ENCODE peak calls at places on chromosomes 12 and 14, in seven cellular contexts. K is endothelial cell, R is gastrocnemius medialis, N is sigmoid colon, D is HL-60, E is fibroblast of pulmonary artery, M is upper lobe of right lung. Z is an unnamed sample.

GRCh38 chr14:23148596-23149249 is 29.7 kb upstream of the CEBPE start:
- DNase-seq in N (no peak), M (no peak), R (no peak), D (no peak), E (no peak), K (no peak), Z (peak)

GRCh38 chr12:120096671-120097202 is 19.8 kb downstream of the RAB35 start:
- DNase-seq in R (no peak), M (no peak), E (no peak), K (no peak), N (no peak), D (no peak), Z (no peak)

GRCh38 chr12:62332598-62332997 is 72.4 kb downstream of the USP15 start:
- DNase-seq in D (no peak), E (peak), N (no peak), M (no peak), K (no peak), R (no peak), Z (peak)

GRCh38 chr14:68412505-68413496 is 380.1 kb downstream of the ZFP36L1 start:
- DNase-seq in M (no peak), E (no peak), D (no peak), K (no peak), N (no peak), R (no peak), Z (no peak)

GRCh38 chr12:64610660-64611429 is 550 bp downstream of the RASSF3 start:
- DNase-seq in R (peak), N (peak), D (peak), K (peak), M (peak), E (peak), Z (peak)

GRCh38 chr12:58176296-58176869 is 235.0 kb downstream of the ATP23 start:
- DNase-seq in K (peak), R (no peak), N (no peak), M (no peak), E (peak), D (peak), Z (peak)

GRCh38 chr12:106631797-106632196 is 49.0 kb downstream of the RFX4 start:
- DNase-seq in R (no peak), E (no peak), D (no peak), K (no peak), N (no peak), M (no peak), Z (no peak)

GRCh38 chr12:31897791-31898503 is 61.3 kb upstream of the RESF1 start:
- DNase-seq in M (peak), E (peak), N (no peak), R (peak), D (no peak), K (no peak), Z (peak)

GRCh38 chr12:31089072-31089471 is 15.4 kb downstream of the DDX11 start:
- DNase-seq in N (no peak), E (no peak), K (no peak), R (no peak), M (no peak), D (no peak), Z (no peak)

GRCh38 chr12:22333751-22334695 is 484 bp downstream of the ST8SIA1 start:
- DNase-seq in R (no peak), N (peak), D (no peak), E (no peak), M (no peak), K (peak), Z (no peak)

GRCh38 chr14:54566410-54567223 is at the start of gene SAMD4A:
- DNase-seq in M (peak), N (peak), E (peak), D (no peak), K (peak), R (peak), Z (peak)

GRCh38 chr12:56086608-56087007 is 6.6 kb downstream of the ERBB3 start:
- DNase-seq in R (no peak), D (no peak), M (no peak), K (no peak), N (no peak), E (no peak), Z (no peak)

GRCh38 chr12:56087220-56087619 is 7.3 kb downstream of the ERBB3 start:
- DNase-seq in E (no peak), K (no peak), N (peak), R (peak), D (no peak), M (peak), Z (peak)

GRCh38 chr12:56086096-56086495 is 6.1 kb downstream of the ERBB3 start:
- DNase-seq in M (no peak), N (no peak), R (no peak), E (no peak), D (no peak), K (no peak), Z (no peak)

GRCh38 chr12:56082967-56083366 is 3.0 kb downstream of the ERBB3 start:
- DNase-seq in M (no peak), K (no peak), D (no peak), R (no peak), E (no peak), N (no peak), Z (no peak)

DNA sequence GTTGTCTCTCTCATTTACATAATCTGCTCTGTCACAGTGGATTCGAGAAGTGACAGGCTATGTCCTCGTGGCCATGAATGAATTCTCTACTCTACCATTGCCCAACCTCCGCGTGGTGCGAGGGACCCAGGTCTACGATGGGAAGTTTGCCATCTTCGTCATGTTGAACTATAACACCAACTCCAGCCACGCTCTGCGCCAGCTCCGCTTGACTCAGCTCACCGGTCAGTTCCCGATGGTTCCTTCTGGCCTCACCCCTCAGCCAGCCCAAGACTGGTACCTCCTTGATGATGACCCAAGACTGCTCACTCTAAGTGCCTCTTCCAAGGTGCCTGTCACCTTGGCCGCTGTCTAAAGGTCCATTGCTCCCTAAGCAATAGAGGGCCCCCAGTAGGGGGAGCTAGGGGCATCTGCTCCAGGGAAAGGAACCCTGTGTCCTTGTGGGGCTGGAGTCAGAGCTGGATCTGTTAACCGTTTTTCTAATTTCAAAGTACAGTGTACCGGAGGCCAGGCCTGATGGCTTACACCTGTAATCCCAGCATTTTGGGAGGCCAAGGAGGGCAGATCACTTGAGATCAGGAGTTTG is 5.1 kb downstream of the ERBB3 start:
- DNase-seq in M (no peak), R (no peak), D (no peak), E (no peak), N (no peak), K (peak), Z (peak)
- TF ChIP-seq CTCF in M (peak), R (no peak), D (peak), E (peak), N (no peak), K (peak), Z (peak)

GRCh38 chr14:64801800-64802199 is 77.9 kb downstream of the SPTB start:
- DNase-seq in M (no peak), E (peak), K (peak), R (no peak), D (no peak), N (no peak), Z (peak)

GRCh38 chr14:64799555-64799954 is 80.2 kb downstream of the SPTB start:
- DNase-seq in E (no peak), D (no peak), R (no peak), N (no peak), K (no peak), M (no peak), Z (no peak)

GRCh38 chr14:64801046-64801445 is 78.7 kb downstream of the SPTB start:
- DNase-seq in R (no peak), K (no peak), N (no peak), E (no peak), M (no peak), D (no peak), Z (no peak)

GRCh38 chr14:64796369-64796768 is 83.3 kb downstream of the SPTB start:
- DNase-seq in K (no peak), E (no peak), D (no peak), R (no peak), M (no peak), N (no peak), Z (no peak)

DNA sequence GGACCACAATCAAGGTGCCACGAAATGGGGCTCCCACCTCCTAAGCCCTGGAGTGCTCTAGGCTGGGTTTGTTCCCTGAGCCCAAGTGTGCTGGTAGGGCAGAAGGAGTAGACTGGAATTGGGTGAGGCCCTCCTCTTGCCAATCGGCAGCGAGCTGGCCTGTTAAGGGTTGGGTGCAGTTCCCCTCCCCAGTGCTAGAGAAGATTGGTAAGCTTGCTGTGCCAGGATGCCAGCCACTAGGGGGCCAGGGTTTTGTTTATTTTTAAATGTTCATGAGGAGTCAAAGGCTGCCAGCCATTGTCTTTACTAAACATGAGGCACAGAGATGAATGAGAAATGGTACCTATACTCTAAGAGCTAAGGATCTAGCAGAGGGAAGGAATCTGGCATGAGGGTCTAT is 79.7 kb downstream of the SPTB start:
- DNase-seq in E (peak), K (peak), N (no peak), D (no peak), R (peak), M (no peak), Z (peak)
- TF ChIP-seq CTCF in E (peak), K (peak), N (no peak), D (peak), R (peak), M (peak), Z (peak)

DNA sequence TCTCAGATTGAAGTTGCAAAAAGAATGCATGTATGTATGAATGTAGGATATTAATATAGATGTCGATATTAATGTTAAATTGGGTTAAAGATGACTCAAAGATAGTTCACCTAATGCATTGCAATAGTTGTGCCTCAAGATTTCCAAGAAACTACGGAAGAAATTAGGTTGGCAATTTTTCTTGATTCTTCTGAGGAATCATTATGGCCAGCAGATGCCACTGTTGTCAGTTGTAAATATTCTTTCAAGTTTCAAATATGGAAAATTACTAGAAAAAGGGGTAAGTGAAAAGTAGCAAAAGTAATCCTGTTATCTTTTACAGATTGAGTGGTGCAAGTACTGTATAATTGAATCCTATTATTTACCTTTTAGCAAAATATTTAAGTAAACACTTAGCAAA is 202.1 kb downstream of the ADAMTS20 start:
- DNase-seq in M (no peak), R (no peak), E (peak), K (no peak), D (no peak), N (no peak), Z (peak)
- TF ChIP-seq CTCF in M (no peak), R (no peak), E (peak), K (no peak), D (no peak), N (no peak), Z (peak)

DNA sequence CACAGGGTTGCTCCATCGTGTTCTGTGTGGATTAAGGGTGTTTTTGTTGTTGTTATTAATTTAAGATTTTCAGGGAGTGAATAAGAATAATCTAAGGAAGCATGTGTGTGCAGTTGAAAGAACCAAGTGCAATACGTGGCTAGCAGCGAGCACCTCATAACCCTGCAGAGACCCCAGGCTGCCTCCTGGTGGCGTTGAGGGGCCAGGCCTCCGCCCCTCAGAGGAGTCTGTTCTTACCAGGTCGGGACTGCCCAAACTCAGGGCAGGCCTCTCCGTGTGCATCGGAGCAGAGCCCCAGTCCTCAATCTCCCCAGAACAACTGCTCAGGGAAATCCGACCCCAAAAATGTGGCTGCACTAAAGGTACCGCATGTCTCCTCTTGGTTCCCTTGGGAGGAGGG is 36.8 kb downstream of the IL31 start:
- DNase-seq in R (no peak), D (no peak), E (no peak), M (no peak), N (no peak), K (no peak), Z (no peak)
- TF ChIP-seq CTCF in R (no peak), D (no peak), E (peak), M (no peak), N (no peak), K (no peak), Z (peak)

GRCh38 chr14:52071675-52072074 is 2.8 kb upstream of the NID2 start:
- DNase-seq in N (no peak), E (peak), R (no peak), D (no peak), K (no peak), M (no peak), Z (peak)
- TF ChIP-seq CTCF in N (no peak), E (peak), R (no peak), D (no peak), K (no peak), M (no peak), Z (peak)

GRCh38 chr14:98791661-98792060 is 480.3 kb downstream of the BCL11B start:
- DNase-seq in E (no peak), D (no peak), N (no peak), R (no peak), K (no peak), M (no peak), Z (no peak)
- TF ChIP-seq CTCF in E (no peak), D (no peak), N (no peak), R (no peak), K (no peak), M (no peak), Z (no peak)

DNA sequence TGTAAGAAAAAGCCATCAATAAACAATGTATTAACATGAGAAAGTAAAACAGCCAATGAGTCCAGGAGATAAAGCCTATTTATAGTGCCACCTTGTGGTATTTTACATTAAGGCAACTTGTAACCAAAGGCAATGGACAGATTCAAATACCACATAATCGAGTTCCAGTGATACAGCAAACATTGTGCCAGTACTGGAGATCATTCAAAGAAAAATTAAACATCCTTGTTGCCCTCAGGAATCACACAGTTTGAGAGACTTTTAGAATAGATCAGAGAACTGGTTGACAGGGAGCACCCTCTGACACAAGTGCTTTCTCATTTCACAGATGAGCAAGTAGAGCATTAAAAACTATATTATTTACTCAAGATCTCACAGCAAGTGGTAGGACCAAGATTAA is 98.1 kb downstream of the DDHD1 start:
- DNase-seq in K (no peak), D (no peak), E (peak), N (no peak), R (no peak), M (no peak), Z (peak)
- TF ChIP-seq CTCF in K (peak), D (peak), E (peak), N (peak), R (peak), M (peak), Z (peak)

DNA sequence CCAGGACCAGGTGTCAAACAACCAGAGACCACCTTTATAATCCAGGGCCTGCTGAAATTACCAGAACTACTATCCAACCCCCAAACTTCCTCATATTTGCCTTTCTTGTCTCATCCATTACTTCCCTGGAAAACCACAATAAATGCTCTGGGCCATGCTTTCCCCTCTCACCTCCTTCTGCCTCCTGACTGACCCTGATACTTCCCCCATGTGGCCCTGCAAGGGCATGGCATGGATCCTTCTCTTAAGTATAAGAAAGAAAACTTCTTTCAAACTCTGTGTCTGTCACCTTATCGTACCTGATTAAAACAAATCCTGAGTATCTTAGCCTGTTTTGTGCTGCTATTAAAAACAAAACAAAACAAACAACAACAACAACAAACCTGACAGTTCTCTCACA is 44.7 kb upstream of the CRACR2A start:
- DNase-seq in R (no peak), N (no peak), M (no peak), D (no peak), E (no peak), K (no peak), Z (peak)
- TF ChIP-seq CTCF in R (no peak), N (no peak), M (no peak), D (no peak), E (no peak), K (no peak), Z (peak)

GRCh38 chr14:20760950-20761349 is 7.3 kb upstream of the EDDM3B start:
- DNase-seq in D (no peak), R (no peak), K (no peak), E (no peak), M (no peak), N (no peak), Z (no peak)

GRCh38 chr14:20751963-20752562 is 6.4 kb downstream of the EDDM3A start:
- DNase-seq in D (no peak), R (no peak), M (no peak), K (no peak), N (no peak), E (no peak), Z (peak)

GRCh38 chr14:20755037-20755436 is 9.3 kb downstream of the EDDM3A start:
- DNase-seq in E (no peak), D (no peak), K (no peak), M (no peak), R (no peak), N (no peak), Z (no peak)

GRCh38 chr14:20754308-20754707 is 8.6 kb downstream of the EDDM3A start:
- DNase-seq in M (no peak), D (no peak), E (no peak), R (no peak), K (no peak), N (no peak), Z (no peak)

GRCh38 chr14:20757963-20758362 is 10.2 kb upstream of the EDDM3B start:
- DNase-seq in R (no peak), N (no peak), M (no peak), E (no peak), D (no peak), K (peak), Z (no peak)
- TF ChIP-seq CTCF in R (no peak), N (no peak), M (peak), E (peak), D (no peak), K (peak), Z (no peak)

GRCh38 chr14:103714063-103714724 is 1.1 kb downstream of the XRCC3 start:
- DNase-seq in R (no peak), N (no peak), D (no peak), E (no peak), M (no peak), K (no peak), Z (no peak)
- TF ChIP-seq CTCF in R (no peak), N (no peak), D (no peak), E (no peak), M (no peak), K (no peak), Z (no peak)

Z was measured in fibroblast of mammary gland.